ENCODE peak calls at places on chromosome 11, in ten cellular contexts. B is Jurkat, Clone E6-1; V is mesendoderm; R is immature natural killer cell; K is T-helper 1 cell; A is activated CD8-positive, alpha-beta T cell treated with anti-CD3 and anti-CD28 coated beads for 36 hours; F is effector CD4-positive, alpha-beta T cell; N is hepatocyte; Y is astrocyte of the spinal cord; I is nephron progenitor cell. T is an unnamed sample.

GRCh38 chr11:32434387-32435151 is 770 bp downstream of the WT1 start:
- DNase-seq in R (no peak), I (peak), A (no peak), K (no peak), N (no peak), F (no peak), B (no peak), Y (no peak), V (peak), T (no peak)

GRCh38 chr11:111939836-111940604 is 2.9 kb downstream of the DIXDC1 start:
- DNase-seq in K (no peak), F (no peak), Y (peak), N (no peak), A (no peak), V (no peak), I (no peak), R (no peak), B (no peak), T (no peak)

GRCh38 chr11:119571311-119571710 is 148.3 kb upstream of the THY1 start:
- DNase-seq in V (no peak), I (no peak), K (no peak), B (no peak), F (no peak), A (no peak), Y (no peak), N (no peak), R (peak), T (no peak)

GRCh38 chr11:77152846-77153245 is 24.8 kb downstream of the MYO7A start:
- DNase-seq in F (no peak), A (no peak), I (no peak), K (no peak), N (no peak), R (no peak), V (no peak), B (no peak), Y (peak), T (no peak)

GRCh38 chr11:128406365-128406706 is 181.0 kb downstream of the ETS1 start:
- DNase-seq in B (no peak), Y (peak), R (no peak), V (peak), F (no peak), N (no peak), I (no peak), K (no peak), A (no peak), T (no peak)

GRCh38 chr11:35632301-35632700 is 14.0 kb downstream of the FJX1 start:
- DNase-seq in B (no peak), I (peak), R (no peak), N (no peak), V (no peak), A (no peak), Y (peak), K (no peak), F (no peak), T (no peak)

GRCh38 chr11:5564259-5565019 is 16.1 kb upstream of the OR52H1 start:
- DNase-seq in B (peak), F (no peak), A (no peak), Y (peak), R (no peak), N (no peak), V (peak), K (no peak), I (no peak), T (no peak)

GRCh38 chr11:44403587-44404322 is 93.8 kb upstream of the ALX4 start:
- DNase-seq in Y (no peak), K (no peak), R (no peak), N (no peak), I (no peak), A (no peak), B (no peak), F (no peak), V (no peak), T (no peak)

GRCh38 chr11:122343247-122343646 is 227.2 kb upstream of the BLID start:
- DNase-seq in R (no peak), B (no peak), I (no peak), Y (peak), N (no peak), F (no peak), A (no peak), V (no peak), K (no peak), T (no peak)

GRCh38 chr11:47330002-47330911 is 22.2 kb downstream of the MYBPC3 start:
- DNase-seq in B (no peak), N (no peak), R (no peak), V (peak), K (no peak), A (no peak), F (no peak), I (no peak), Y (peak), T (no peak)

GRCh38 chr11:96313163-96313562 is 29.8 kb downstream of the MAML2 start:
- DNase-seq in Y (no peak), V (no peak), B (no peak), R (no peak), A (no peak), N (no peak), F (no peak), K (no peak), I (no peak), T (no peak)

GRCh38 chr11:120208012-120208441 is 2.8 kb upstream of the OAF start:
- DNase-seq in I (no peak), Y (no peak), R (no peak), K (no peak), B (no peak), V (no peak), F (no peak), A (no peak), N (no peak), T (no peak)

GRCh38 chr11:28697920-28698827 is 590.0 kb downstream of the METTL15 start:
- DNase-seq in K (no peak), A (peak), Y (peak), F (no peak), B (peak), N (peak), I (peak), R (no peak), V (peak), T (no peak)

GRCh38 chr11:66529069-66529468 is 16.8 kb downstream of the ZDHHC24 start:
- DNase-seq in R (no peak), A (no peak), I (no peak), K (no peak), F (no peak), N (no peak), Y (no peak), V (peak), B (no peak), T (no peak)

GRCh38 chr11:9787981-9788521 is 124.2 kb downstream of the SWAP70 start:
- DNase-seq in N (no peak), B (no peak), Y (peak), I (no peak), A (no peak), F (no peak), R (no peak), K (no peak), V (no peak), T (no peak)

GRCh38 chr11:33631749-33632091 is 68.9 kb downstream of the C11orf91 start:
- DNase-seq in V (no peak), R (no peak), N (no peak), B (no peak), K (no peak), A (no peak), Y (no peak), F (no peak), I (no peak), T (no peak)

GRCh38 chr11:124837491-124837856 is 27.8 kb upstream of the ROBO3 start:
- DNase-seq in K (no peak), Y (peak), R (no peak), I (no peak), N (peak), F (no peak), V (peak), A (peak), B (peak), T (no peak)

GRCh38 chr11:77201991-77202841 is 74.2 kb downstream of the MYO7A start:
- DNase-seq in F (no peak), B (no peak), Y (no peak), V (no peak), I (no peak), K (no peak), R (no peak), A (no peak), N (no peak), T (no peak)

GRCh38 chr11:133041928-133042890 is 490.1 kb downstream of the OPCML start:
- DNase-seq in N (no peak), B (no peak), I (no peak), V (no peak), A (no peak), Y (no peak), K (no peak), R (no peak), F (no peak), T (no peak)

GRCh38 chr11:64472593-64473455 is 113.9 kb downstream of the RPS6KA4 start:
- DNase-seq in K (no peak), V (no peak), Y (peak), B (no peak), A (no peak), R (no peak), N (no peak), F (no peak), I (no peak), T (no peak)

GRCh38 chr11:32466279-32466915 is 31.1 kb upstream of the WT1 start:
- DNase-seq in V (no peak), Y (no peak), R (no peak), N (peak), F (no peak), A (no peak), B (no peak), K (no peak), I (no peak), T (no peak)

GRCh38 chr11:55942785-55943392 is 6.7 kb upstream of the OR5I1 start:
- DNase-seq in K (no peak), F (no peak), N (peak), R (no peak), B (peak), Y (peak), V (peak), A (no peak), I (no peak), T (no peak)

GRCh38 chr11:126146454-126147192 is 64.8 kb downstream of the RPUSD4 start:
- DNase-seq in Y (no peak), R (no peak), V (peak), B (no peak), K (no peak), A (no peak), I (peak), F (no peak), N (no peak), T (no peak)

GRCh38 chr11:134516529-134516928 is 104.5 kb upstream of the B3GAT1 start:
- DNase-seq in B (peak), K (no peak), R (no peak), V (no peak), Y (no peak), A (no peak), N (no peak), F (no peak), I (peak), T (no peak)

GRCh38 chr11:15108592-15109130 is 6.1 kb upstream of the INSC start:
- DNase-seq in K (no peak), B (no peak), F (no peak), A (no peak), N (no peak), I (no peak), Y (no peak), V (no peak), R (no peak), T (no peak)

GRCh38 chr11:75966546-75967287 is 151.7 kb downstream of the UVRAG start:
- DNase-seq in A (no peak), B (no peak), K (no peak), V (peak), I (no peak), Y (peak), N (peak), F (no peak), R (no peak), T (no peak)

GRCh38 chr11:79179087-79179486 is 261.7 kb downstream of the TENM4 start:
- DNase-seq in V (no peak), N (no peak), K (no peak), R (no peak), F (no peak), B (no peak), A (no peak), I (no peak), Y (no peak), T (no peak)

GRCh38 chr11:125138966-125139365 is 25.6 kb upstream of the PKNOX2 start:
- DNase-seq in I (no peak), N (no peak), R (no peak), F (no peak), V (no peak), K (no peak), Y (no peak), B (no peak), A (no peak), T (no peak)

GRCh38 chr11:19559746-19560145 is 152.9 kb upstream of the NAV2 start:
- DNase-seq in K (no peak), V (peak), A (no peak), I (no peak), R (no peak), Y (no peak), N (no peak), F (no peak), B (no peak), T (no peak)

GRCh38 chr11:126034026-126034822 is 28.4 kb downstream of the CDON start:
- DNase-seq in Y (no peak), B (no peak), N (no peak), V (peak), F (no peak), I (peak), R (no peak), K (no peak), A (no peak), T (no peak)

GRCh38 chr11:9014826-9015225 is 11.0 kb upstream of the NRIP3 start:
- DNase-seq in I (no peak), N (no peak), V (no peak), R (no peak), F (no peak), K (no peak), Y (no peak), B (no peak), A (no peak), T (no peak)

GRCh38 chr11:62905927-62906531 is 15.1 kb downstream of the CHRM1 start:
- DNase-seq in V (peak), F (peak), K (peak), I (peak), N (peak), R (peak), Y (peak), A (peak), B (peak), T (peak)

GRCh38 chr11:130209128-130209932 is 49.7 kb downstream of the ST14 start:
- DNase-seq in B (no peak), K (no peak), F (no peak), A (no peak), V (no peak), N (no peak), Y (no peak), R (no peak), I (no peak), T (no peak)

GRCh38 chr11:120519474-120519873 is 7.9 kb downstream of the GRIK4 start:
- DNase-seq in I (no peak), R (no peak), F (no peak), A (no peak), K (no peak), V (no peak), N (no peak), Y (no peak), B (no peak), T (no peak)

GRCh38 chr11:771617-772204 is 5.6 kb downstream of the GATD1 start:
- DNase-seq in V (no peak), B (no peak), K (no peak), Y (no peak), R (no peak), F (no peak), I (no peak), A (no peak), N (peak), T (no peak)

GRCh38 chr11:66277475-66278391 is at the start of gene CNIH2:
- DNase-seq in F (peak), V (peak), B (no peak), A (peak), N (peak), I (peak), Y (no peak), K (peak), R (peak), T (peak)

GRCh38 chr11:108591893-108592292 is 1.7 kb downstream of the EXPH5 start:
- DNase-seq in Y (no peak), F (no peak), V (no peak), R (no peak), I (no peak), N (no peak), K (no peak), A (no peak), B (no peak), T (no peak)

GRCh38 chr11:19311306-19312030 is 70.7 kb upstream of the E2F8 start:
- DNase-seq in K (peak), V (peak), I (peak), A (peak), B (peak), N (peak), R (peak), Y (peak), F (peak), T (peak)

GRCh38 chr11:92880391-92880790 is 89.1 kb upstream of the MTNR1B start:
- DNase-seq in R (no peak), K (no peak), Y (peak), F (no peak), A (no peak), V (no peak), N (no peak), B (no peak), I (no peak), T (no peak)

GRCh38 chr11:1837171-1838076 is 1.4 kb upstream of the TNNI2 start:
- DNase-seq in I (peak), F (peak), V (peak), A (peak), Y (peak), R (peak), N (peak), B (peak), K (peak), T (peak)